ENCODE peak calls at places on chromosomes 11 and 22, in seven cellular contexts. One of them, this sample, is unnamed. For H3K27me3, the result is how much of the 10 kb centered on the place peaks cover.

GRCh38 chr11:46666982-46667590 is 33.3 kb downstream of the ARHGAP1 start:
- DNase-seq in kidney epithelial cell: no peak
- DNase-seq in CD8-positive, alpha-beta T cell: no peak
- DNase-seq in bronchial epithelial cell: no peak
- DNase-seq in CD4-positive, alpha-beta T cell: no peak
- DNase-seq in heart left ventricle: peak
- DNase-seq in hepatocyte: no peak
- DNase-seq in this sample: no peak

GRCh38 chr11:114397349-114397982 is 2.8 kb downstream of the C11orf71 start:
- DNase-seq in kidney epithelial cell: no peak
- DNase-seq in CD8-positive, alpha-beta T cell: no peak
- DNase-seq in bronchial epithelial cell: no peak
- DNase-seq in CD4-positive, alpha-beta T cell: no peak
- DNase-seq in heart left ventricle: no peak
- DNase-seq in hepatocyte: no peak
- DNase-seq in this sample: no peak

GRCh38 chr11:12397953-12398352 is 20.6 kb downstream of the PARVA start:
- DNase-seq in kidney epithelial cell: peak
- DNase-seq in CD8-positive, alpha-beta T cell: no peak
- DNase-seq in bronchial epithelial cell: no peak
- DNase-seq in CD4-positive, alpha-beta T cell: no peak
- DNase-seq in heart left ventricle: peak
- DNase-seq in hepatocyte: peak
- DNase-seq in this sample: no peak

GRCh38 chr11:266676-267439 is 11.3 kb upstream of the NLRP6 start:
- DNase-seq in kidney epithelial cell: no peak
- DNase-seq in CD8-positive, alpha-beta T cell: no peak
- DNase-seq in bronchial epithelial cell: no peak
- DNase-seq in CD4-positive, alpha-beta T cell: no peak
- DNase-seq in heart left ventricle: no peak
- DNase-seq in hepatocyte: no peak
- DNase-seq in this sample: no peak

GRCh38 chr22:29674121-29674520 is 45.7 kb upstream of the CABP7 start:
- DNase-seq in kidney epithelial cell: no peak
- DNase-seq in CD8-positive, alpha-beta T cell: no peak
- DNase-seq in bronchial epithelial cell: no peak
- DNase-seq in CD4-positive, alpha-beta T cell: no peak
- DNase-seq in heart left ventricle: no peak
- DNase-seq in hepatocyte: no peak
- DNase-seq in this sample: no peak

GRCh38 chr22:42432818-42433217 is 615 bp upstream of the NFAM1 start:
- DNase-seq in kidney epithelial cell: no peak
- DNase-seq in CD8-positive, alpha-beta T cell: no peak
- DNase-seq in bronchial epithelial cell: no peak
- DNase-seq in CD4-positive, alpha-beta T cell: no peak
- DNase-seq in heart left ventricle: peak
- DNase-seq in hepatocyte: no peak
- DNase-seq in this sample: no peak

GRCh38 chr11:3028808-3029207 is 28.4 kb downstream of the CARS1 start:
- DNase-seq in kidney epithelial cell: no peak
- DNase-seq in CD8-positive, alpha-beta T cell: no peak
- DNase-seq in bronchial epithelial cell: no peak
- DNase-seq in CD4-positive, alpha-beta T cell: no peak
- DNase-seq in heart left ventricle: no peak
- DNase-seq in hepatocyte: no peak
- DNase-seq in this sample: no peak

GRCh38 chr22:50722048-50722701 is 15.8 kb upstream of the ACR start:
- DNase-seq in kidney epithelial cell: no peak
- DNase-seq in CD8-positive, alpha-beta T cell: no peak
- DNase-seq in bronchial epithelial cell: no peak
- DNase-seq in CD4-positive, alpha-beta T cell: no peak
- DNase-seq in heart left ventricle: no peak
- DNase-seq in hepatocyte: no peak
- DNase-seq in this sample: no peak

GRCh38 chr22:37544955-37545702 is 15.2 kb upstream of the CDC42EP1 start:
- DNase-seq in kidney epithelial cell: no peak
- DNase-seq in CD8-positive, alpha-beta T cell: peak
- DNase-seq in bronchial epithelial cell: peak
- DNase-seq in CD4-positive, alpha-beta T cell: peak
- DNase-seq in heart left ventricle: peak
- DNase-seq in hepatocyte: peak
- DNase-seq in this sample: peak

GRCh38 chr22:38798496-38798895 is 4.6 kb upstream of the DNAL4 start:
- DNase-seq in kidney epithelial cell: no peak
- DNase-seq in CD8-positive, alpha-beta T cell: no peak
- DNase-seq in bronchial epithelial cell: no peak
- DNase-seq in CD4-positive, alpha-beta T cell: no peak
- DNase-seq in heart left ventricle: no peak
- DNase-seq in hepatocyte: no peak
- DNase-seq in this sample: no peak

GRCh38 chr22:22810018-22810427 is 77.6 kb upstream of the IGLL5 start:
- DNase-seq in kidney epithelial cell: no peak
- DNase-seq in CD8-positive, alpha-beta T cell: peak
- DNase-seq in bronchial epithelial cell: no peak
- DNase-seq in CD4-positive, alpha-beta T cell: no peak
- DNase-seq in heart left ventricle: peak
- DNase-seq in hepatocyte: peak
- DNase-seq in this sample: peak

GRCh38 chr11:63553759-63554158 is 9.4 kb downstream of the PLAAT2 start:
- DNase-seq in kidney epithelial cell: no peak
- DNase-seq in CD8-positive, alpha-beta T cell: peak
- DNase-seq in bronchial epithelial cell: no peak
- DNase-seq in CD4-positive, alpha-beta T cell: peak
- DNase-seq in heart left ventricle: no peak
- DNase-seq in hepatocyte: no peak
- DNase-seq in this sample: peak

GRCh38 chr11:11415786-11416390 is 62.8 kb upstream of the CSNK2A3 start:
- DNase-seq in kidney epithelial cell: no peak
- DNase-seq in CD8-positive, alpha-beta T cell: no peak
- DNase-seq in bronchial epithelial cell: no peak
- DNase-seq in CD4-positive, alpha-beta T cell: no peak
- DNase-seq in heart left ventricle: no peak
- DNase-seq in hepatocyte: no peak
- DNase-seq in this sample: no peak

GRCh38 chr11:17570034-17570433 is 23.0 kb downstream of the OTOG start:
- DNase-seq in kidney epithelial cell: no peak
- DNase-seq in CD8-positive, alpha-beta T cell: no peak
- DNase-seq in bronchial epithelial cell: no peak
- DNase-seq in CD4-positive, alpha-beta T cell: no peak
- DNase-seq in heart left ventricle: no peak
- DNase-seq in hepatocyte: no peak
- DNase-seq in this sample: peak

GRCh38 chr22:46471901-46472721 is 65.3 kb downstream of the CELSR1 start:
- DNase-seq in kidney epithelial cell: no peak
- DNase-seq in CD8-positive, alpha-beta T cell: no peak
- DNase-seq in bronchial epithelial cell: peak
- DNase-seq in CD4-positive, alpha-beta T cell: no peak
- DNase-seq in heart left ventricle: peak
- DNase-seq in hepatocyte: peak
- DNase-seq in this sample: no peak

GRCh38 chr22:36585841-36586240 is 56.9 kb upstream of the EIF3D start:
- DNase-seq in kidney epithelial cell: no peak
- DNase-seq in CD8-positive, alpha-beta T cell: no peak
- DNase-seq in bronchial epithelial cell: peak
- DNase-seq in CD4-positive, alpha-beta T cell: no peak
- DNase-seq in heart left ventricle: no peak
- DNase-seq in hepatocyte: no peak
- DNase-seq in this sample: no peak

GRCh38 chr11:67351275-67352005 is 1.9 kb downstream of the POLD4 start:
- DNase-seq in kidney epithelial cell: no peak
- DNase-seq in CD8-positive, alpha-beta T cell: peak
- DNase-seq in bronchial epithelial cell: peak
- DNase-seq in CD4-positive, alpha-beta T cell: peak
- DNase-seq in heart left ventricle: peak
- DNase-seq in hepatocyte: peak
- DNase-seq in this sample: no peak

GRCh38 chr11:73335204-73335923 is 27.3 kb downstream of the ARHGEF17 start:
- DNase-seq in kidney epithelial cell: no peak
- DNase-seq in CD8-positive, alpha-beta T cell: peak
- DNase-seq in bronchial epithelial cell: peak
- DNase-seq in CD4-positive, alpha-beta T cell: peak
- DNase-seq in heart left ventricle: peak
- DNase-seq in hepatocyte: peak
- DNase-seq in this sample: peak

GRCh38 chr11:75319035-75319877 is 32.2 kb downstream of the ARRB1 start:
- DNase-seq in kidney epithelial cell: no peak
- DNase-seq in CD8-positive, alpha-beta T cell: no peak
- DNase-seq in bronchial epithelial cell: no peak
- DNase-seq in CD4-positive, alpha-beta T cell: no peak
- DNase-seq in heart left ventricle: no peak
- DNase-seq in hepatocyte: no peak
- DNase-seq in this sample: no peak

GRCh38 chr11:103384652-103385051 is 275.4 kb downstream of the DYNC2H1 start:
- DNase-seq in kidney epithelial cell: no peak
- DNase-seq in CD8-positive, alpha-beta T cell: no peak
- DNase-seq in bronchial epithelial cell: no peak
- DNase-seq in CD4-positive, alpha-beta T cell: no peak
- DNase-seq in heart left ventricle: no peak
- DNase-seq in hepatocyte: no peak
- DNase-seq in this sample: no peak

GRCh38 chr22:32410459-32410858 is 1.6 kb downstream of the RTCB start:
- DNase-seq in kidney epithelial cell: no peak
- DNase-seq in CD8-positive, alpha-beta T cell: no peak
- DNase-seq in bronchial epithelial cell: peak
- DNase-seq in CD4-positive, alpha-beta T cell: no peak
- DNase-seq in heart left ventricle: no peak
- DNase-seq in hepatocyte: no peak
- DNase-seq in this sample: no peak

GRCh38 chr22:32416556-32417085 is 4.6 kb upstream of the RTCB start:
- DNase-seq in kidney epithelial cell: no peak
- DNase-seq in CD8-positive, alpha-beta T cell: no peak
- DNase-seq in bronchial epithelial cell: no peak
- DNase-seq in CD4-positive, alpha-beta T cell: no peak
- DNase-seq in heart left ventricle: no peak
- DNase-seq in hepatocyte: no peak
- DNase-seq in this sample: no peak

GRCh38 chr22:32411388-32411787 is 659 bp downstream of the RTCB start:
- DNase-seq in kidney epithelial cell: no peak
- DNase-seq in CD8-positive, alpha-beta T cell: peak
- DNase-seq in bronchial epithelial cell: peak
- DNase-seq in CD4-positive, alpha-beta T cell: no peak
- DNase-seq in heart left ventricle: no peak
- DNase-seq in hepatocyte: peak
- DNase-seq in this sample: no peak

GRCh38 chr22:32411829-32412592 is at the start of gene RTCB:
- DNase-seq in kidney epithelial cell: peak
- DNase-seq in CD8-positive, alpha-beta T cell: peak
- DNase-seq in bronchial epithelial cell: peak
- DNase-seq in CD4-positive, alpha-beta T cell: peak
- DNase-seq in heart left ventricle: peak
- DNase-seq in hepatocyte: peak
- DNase-seq in this sample: peak

GRCh38 chr22:32413715-32414114 is 1.7 kb upstream of the RTCB start:
- DNase-seq in kidney epithelial cell: no peak
- DNase-seq in CD8-positive, alpha-beta T cell: no peak
- DNase-seq in bronchial epithelial cell: peak
- DNase-seq in CD4-positive, alpha-beta T cell: no peak
- DNase-seq in heart left ventricle: no peak
- DNase-seq in hepatocyte: no peak
- DNase-seq in this sample: no peak
- TF ChIP-seq CTCF in kidney epithelial cell: peak
- TF ChIP-seq CTCF in CD8-positive, alpha-beta T cell: no peak
- TF ChIP-seq CTCF in bronchial epithelial cell: peak
- TF ChIP-seq CTCF in CD4-positive, alpha-beta T cell: no peak
- TF ChIP-seq CTCF in heart left ventricle: no peak
- TF ChIP-seq CTCF in hepatocyte: peak
- TF ChIP-seq CTCF in this sample: no peak

DNA sequence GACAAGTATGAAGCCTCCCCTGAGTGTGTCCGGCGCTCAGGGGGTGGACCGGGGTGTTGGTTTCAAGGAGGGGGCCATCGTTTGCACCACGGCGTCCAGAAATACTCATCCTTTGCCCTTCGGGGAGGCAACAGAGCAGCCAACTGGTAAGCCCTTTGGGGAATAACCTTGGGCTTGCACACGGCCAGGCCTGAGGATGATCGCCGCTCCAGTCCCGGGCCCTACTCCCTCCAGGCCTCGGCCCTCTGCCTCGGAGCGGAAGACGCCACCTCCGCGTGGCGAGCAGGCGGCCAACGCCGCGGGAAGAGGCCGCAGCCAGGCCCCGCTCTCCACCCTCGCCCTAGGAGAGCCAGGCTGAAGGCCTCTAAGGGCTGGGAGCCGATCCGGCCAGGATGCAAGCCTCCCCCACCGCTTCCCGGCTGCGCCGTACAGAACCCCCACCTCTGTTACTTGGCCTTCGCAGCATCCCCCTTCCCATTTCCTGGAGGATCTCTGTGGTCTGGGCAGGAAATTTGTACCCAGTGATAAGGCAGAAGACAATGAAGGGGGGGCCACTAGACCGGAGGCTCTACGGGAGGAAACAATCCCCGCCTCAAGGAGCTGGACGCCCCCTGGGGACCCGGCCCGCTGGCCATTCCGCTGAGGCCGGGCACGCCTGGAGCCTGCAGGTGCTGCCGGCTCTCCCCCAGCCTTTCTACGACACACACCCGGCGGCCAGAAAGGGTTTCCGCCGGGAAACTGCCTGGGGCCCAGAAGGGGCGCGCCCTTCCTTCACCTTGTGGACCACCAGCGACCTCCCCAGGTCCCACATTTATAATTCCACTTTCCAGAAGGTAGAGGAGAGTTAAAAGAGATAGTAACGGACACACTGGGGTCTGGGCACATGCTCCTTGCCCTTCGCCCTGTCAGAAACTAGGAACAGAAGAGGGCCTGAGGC is 2.6 kb downstream of the ESAM start:
- DNase-seq in kidney epithelial cell: no peak
- DNase-seq in CD8-positive, alpha-beta T cell: no peak
- DNase-seq in bronchial epithelial cell: no peak
- DNase-seq in CD4-positive, alpha-beta T cell: no peak
- DNase-seq in heart left ventricle: peak
- DNase-seq in hepatocyte: no peak
- DNase-seq in this sample: no peak
- H3K27me3 ChIP-seq in kidney epithelial cell: under half
- H3K27me3 ChIP-seq in CD8-positive, alpha-beta T cell: under half
- H3K27me3 ChIP-seq in bronchial epithelial cell: under half
- H3K27me3 ChIP-seq in CD4-positive, alpha-beta T cell: half or more
- H3K27me3 ChIP-seq in heart left ventricle: under half
- H3K27me3 ChIP-seq in hepatocyte: half or more
- H3K27me3 ChIP-seq in this sample: under half

GRCh38 chr11:66219846-66220565 is 48.4 kb upstream of the RAB1B start:
- DNase-seq in kidney epithelial cell: no peak
- DNase-seq in CD8-positive, alpha-beta T cell: no peak
- DNase-seq in bronchial epithelial cell: no peak
- DNase-seq in CD4-positive, alpha-beta T cell: no peak
- DNase-seq in heart left ventricle: no peak
- DNase-seq in hepatocyte: no peak
- DNase-seq in this sample: no peak
- TF ChIP-seq CTCF in kidney epithelial cell: no peak
- TF ChIP-seq CTCF in CD8-positive, alpha-beta T cell: no peak
- TF ChIP-seq CTCF in bronchial epithelial cell: no peak
- TF ChIP-seq CTCF in CD4-positive, alpha-beta T cell: no peak
- TF ChIP-seq CTCF in heart left ventricle: no peak
- TF ChIP-seq CTCF in hepatocyte: no peak
- TF ChIP-seq CTCF in this sample: no peak

DNA sequence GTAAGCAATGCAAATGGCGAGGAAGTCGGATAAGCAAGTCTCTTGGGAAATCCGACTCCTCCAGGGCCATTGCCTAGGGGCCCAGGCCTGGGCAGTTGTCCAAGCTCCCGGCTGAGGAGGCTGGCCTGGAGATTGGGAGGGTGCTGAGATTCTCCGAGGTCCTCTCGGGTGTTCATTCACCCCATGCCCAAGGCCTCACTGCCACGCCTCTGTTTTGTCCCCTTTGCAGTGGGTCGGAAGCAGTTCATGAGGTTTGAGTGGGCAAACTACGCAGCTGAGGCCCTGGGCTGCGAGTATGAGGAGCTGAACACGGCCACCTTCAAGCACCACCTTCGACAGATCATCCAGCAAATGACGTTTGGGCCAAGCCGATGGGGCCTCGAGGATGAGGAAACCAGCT is 81.3 kb downstream of the MYO18B start:
- DNase-seq in kidney epithelial cell: no peak
- DNase-seq in CD8-positive, alpha-beta T cell: no peak
- DNase-seq in bronchial epithelial cell: no peak
- DNase-seq in CD4-positive, alpha-beta T cell: no peak
- DNase-seq in heart left ventricle: no peak
- DNase-seq in hepatocyte: no peak
- DNase-seq in this sample: no peak
- H3K27me3 ChIP-seq in kidney epithelial cell: under half
- H3K27me3 ChIP-seq in CD8-positive, alpha-beta T cell: under half
- H3K27me3 ChIP-seq in bronchial epithelial cell: under half
- H3K27me3 ChIP-seq in CD4-positive, alpha-beta T cell: under half
- H3K27me3 ChIP-seq in heart left ventricle: under half
- H3K27me3 ChIP-seq in hepatocyte: under half
- H3K27me3 ChIP-seq in this sample: under half

This sample was measured in breast epithelium.